ENCODE peak calls at places on chromosomes 2 and 18, in seven cellular contexts. B is tibial nerve, S is K562, U is heart right ventricle, L is PC-3, R is HepG2, J is colonic mucosa. N is an unnamed sample.

GRCh38 chr2:203347375-203347774 is 19.2 kb downstream of the ABI2 start:
- DNase-seq in S (peak; percentile 25), U (no peak), J (no peak), B (no peak), L (no peak), R (no peak), N (no peak)

GRCh38 chr18:51153659-51154371 is 43.7 kb downstream of the MEX3C start:
- DNase-seq in U (no peak), L (no peak), B (no peak), J (no peak), S (no peak), R (no peak), N (no peak)

GRCh38 chr2:135055182-135055786 is 3.2 kb downstream of the RAB3GAP1 start:
- DNase-seq in U (no peak), R (no peak), S (no peak), J (no peak), L (peak; percentile 34), B (no peak), N (no peak)

GRCh38 chr18:60686142-60686541 is 313.6 kb upstream of the MC4R start:
- DNase-seq in S (no peak), B (no peak), U (no peak), R (no peak), L (no peak), J (no peak), N (no peak)

GRCh38 chr2:207676827-207677354 is 34.5 kb upstream of the CCNYL1 start:
- DNase-seq in L (peak; percentile 80), S (peak; percentile 30), J (no peak), R (peak; percentile 26), U (no peak), B (no peak), N (no peak)

GRCh38 chr2:36589230-36589630 is 8.7 kb downstream of the FEZ2 start:
- DNase-seq in S (no peak), J (no peak), L (no peak), U (no peak), R (no peak), B (no peak), N (peak; percentile 40)

GRCh38 chr18:72181241-72181764 is 362.8 kb downstream of the CBLN2 start:
- DNase-seq in U (no peak), J (no peak), B (no peak), L (no peak), R (no peak), S (no peak), N (no peak)

GRCh38 chr2:233620204-233620603 is 2.8 kb downstream of the UGT1A8 start:
- DNase-seq in J (peak; percentile 41), R (no peak), B (no peak), L (no peak), S (no peak), U (no peak), N (no peak)

GRCh38 chr2:127362971-127363370 is 24.8 kb downstream of the MAP3K2 start:
- DNase-seq in U (no peak), R (no peak), J (no peak), L (no peak), B (no peak), S (no peak), N (no peak)

GRCh38 chr18:65091737-65092329 is 659.0 kb upstream of the CDH7 start:
- DNase-seq in S (no peak), J (peak; percentile 19), R (peak; percentile 14), L (peak; percentile 69), B (no peak), U (no peak), N (peak; percentile 2)

GRCh38 chr2:186716004-186716403 is 22.1 kb downstream of the FAM171B start:
- DNase-seq in L (no peak), B (no peak), R (no peak), U (no peak), S (no peak), J (no peak), N (no peak)

GRCh38 chr18:79857082-79857661 is 59.4 kb downstream of the KCNG2 start:
- DNase-seq in U (no peak), R (peak; percentile 19), J (peak; percentile 9), S (peak; percentile 17), L (no peak), B (no peak), N (peak; percentile 9)

GRCh38 chr2:142131016-142131714 is at the start of gene LRP1B:
- DNase-seq in L (no peak), U (no peak), J (no peak), S (no peak), R (peak; percentile 37), B (no peak), N (peak; percentile 34)

GRCh38 chr2:235955664-235956063 is 212.5 kb downstream of the GBX2 start:
- DNase-seq in S (no peak), B (no peak), U (no peak), L (no peak), R (no peak), J (no peak), N (no peak)

GRCh38 chr2:180690611-180691010 is 289.8 kb upstream of the UBE2E3 start:
- DNase-seq in B (no peak), S (no peak), R (no peak), J (no peak), U (no peak), L (peak; percentile 76), N (no peak)

GRCh38 chr2:59857109-59857508 is 696.3 kb downstream of the BCL11A start:
- DNase-seq in L (no peak), R (no peak), B (no peak), S (no peak), J (no peak), U (no peak), N (no peak)

GRCh38 chr18:50638623-50639398 is 78.9 kb downstream of the MAPK4 start:
- DNase-seq in R (no peak), L (no peak), S (no peak), J (no peak), B (no peak), U (no peak), N (peak; percentile 67)

GRCh38 chr2:152241956-152242355 is 66.4 kb upstream of the STAM2 start:
- DNase-seq in U (no peak), B (no peak), S (no peak), J (no peak), R (no peak), L (peak; percentile 64), N (no peak)

GRCh38 chr2:104431701-104432121 is 422.2 kb upstream of the POU3F3 start:
- DNase-seq in J (no peak), B (no peak), U (no peak), S (no peak), L (no peak), R (no peak), N (no peak)

GRCh38 chr2:104434363-104434792 is 419.5 kb upstream of the POU3F3 start:
- DNase-seq in B (no peak), J (peak; percentile 21), U (no peak), S (no peak), L (no peak), R (no peak), N (no peak)

GRCh38 chr2:104430892-104431291 is 423.0 kb upstream of the POU3F3 start:
- DNase-seq in L (no peak), R (no peak), U (no peak), B (no peak), J (no peak), S (no peak), N (no peak)

GRCh38 chr2:104432972-104433371 is 420.9 kb upstream of the POU3F3 start:
- DNase-seq in U (no peak), R (no peak), S (no peak), L (no peak), B (no peak), J (no peak), N (no peak)

GRCh38 chr2:104432401-104432800 is 421.5 kb upstream of the POU3F3 start:
- DNase-seq in R (no peak), S (no peak), B (no peak), U (no peak), J (no peak), L (no peak), N (no peak)
- H3K27me3 ChIP-seq in R (no peaks in the 10 kb centered on the region), S (no peaks in the 10 kb centered on the region), B (peaks cover 8% of the 10 kb centered on the region), U (peaks cover 8% of the 10 kb centered on the region), J (no peaks in the 10 kb centered on the region), L (peaks cover 57% of the 10 kb centered on the region), N (peaks cover 54% of the 10 kb centered on the region)

DNA sequence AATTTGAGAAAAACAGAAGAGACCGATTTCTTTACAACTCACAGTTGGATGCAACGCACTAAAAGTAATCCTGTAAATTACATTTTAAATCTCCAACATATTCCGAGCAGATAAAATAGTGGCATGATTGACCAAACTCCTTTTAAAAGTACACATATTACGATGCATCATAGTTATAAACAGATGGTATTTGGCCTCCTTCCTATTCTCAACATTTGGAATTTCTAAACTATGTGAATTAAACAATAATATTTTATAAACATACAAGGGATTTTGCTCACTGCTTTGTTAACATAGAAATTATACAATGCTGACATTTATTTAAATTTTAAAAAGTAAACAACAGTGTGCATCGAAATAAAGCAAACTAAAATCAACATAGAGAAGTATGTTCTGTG is 585.0 kb downstream of the ZEB2 start:
- DNase-seq in J (no peak), S (no peak), U (no peak), L (no peak), R (no peak), B (no peak), N (no peak)
- H3K27ac ChIP-seq in J (no peak overlapping the region), S (no peak overlapping the region), U (peak overlapping the region; percentile 81), L (no peak overlapping the region), R (no peak overlapping the region), B (peak overlapping the region; percentile 79), N (no peak overlapping the region)

GRCh38 chr2:158993030-158993429 is 24.6 kb downstream of the TANC1 start:
- DNase-seq in J (no peak), R (no peak), U (no peak), S (no peak), L (no peak), B (no peak), N (no peak)

GRCh38 chr2:158989165-158989564 is 20.7 kb downstream of the TANC1 start:
- DNase-seq in U (no peak), R (no peak), B (no peak), L (no peak), S (no peak), J (no peak), N (no peak)

GRCh38 chr2:158988501-158988900 is 20.1 kb downstream of the TANC1 start:
- DNase-seq in R (no peak), U (no peak), S (no peak), B (no peak), L (no peak), J (no peak), N (no peak)

GRCh38 chr2:158993721-158994587 is 25.5 kb downstream of the TANC1 start:
- DNase-seq in L (peak; percentile 58), U (no peak), R (no peak), S (no peak), J (no peak), B (no peak), N (no peak)

GRCh38 chr2:158990397-158991209 is 22.2 kb downstream of the TANC1 start:
- DNase-seq in R (no peak), S (no peak), J (no peak), U (no peak), L (peak; percentile 96), B (no peak), N (no peak)
- TF ChIP-seq CTCF in R (no peak), S (no peak), J (no peak), U (no peak), L (no peak), B (no peak), N (no peak)

GRCh38 chr2:68853915-68854314 is 17.3 kb downstream of the BMP10 start:
- DNase-seq in R (no peak), L (no peak), S (no peak), J (no peak), U (no peak), B (no peak), N (no peak)
- H3K27me3 ChIP-seq in R (no peaks in the 10 kb centered on the region), L (peaks cover 29% of the 10 kb centered on the region), S (no peaks in the 10 kb centered on the region), J (no peaks in the 10 kb centered on the region), U (peaks cover 11% of the 10 kb centered on the region), B (no peaks in the 10 kb centered on the region), N (peaks cover 70% of the 10 kb centered on the region)